ENCODE peak calls at places on chromosomes 11 and 22, in eight cellular contexts. M is fibroblast of mammary gland, C is AG09319, A is GM18507, Y is SIG-M5, K is neural progenitor cell, G is mucosa of descending colon, F is foreskin fibroblast. X is an unnamed sample.

GRCh38 chr11:69253028-69253427 is 40.9 kb upstream of the MYEOV start:
- DNase-seq in M (peak; percentile 80), C (no peak), A (no peak), Y (no peak), K (no peak), G (no peak), F (peak; percentile 51), X (no peak)

GRCh38 chr11:12483604-12484003 is 106.2 kb downstream of the PARVA start:
- DNase-seq in M (no peak), C (no peak), A (no peak), Y (no peak), K (no peak), G (no peak), F (no peak), X (no peak)

GRCh38 chr11:94196363-94196762 is 67.7 kb downstream of the PANX1 start:
- DNase-seq in M (peak; percentile 44), C (no peak), A (no peak), Y (no peak), K (no peak), G (no peak), F (no peak), X (no peak)

GRCh38 chr11:117281869-117282268 is 9.3 kb upstream of the BACE1-AS start:
- DNase-seq in M (no peak), C (no peak), A (no peak), Y (no peak), K (no peak), G (no peak), F (no peak), X (no peak)

GRCh38 chr11:62542750-62543567 is 3.6 kb downstream of the AHNAK start:
- DNase-seq in M (peak; percentile 86), C (peak; percentile 67), A (no peak), Y (no peak), K (peak; percentile 89), G (peak; percentile 92), F (peak; percentile 83), X (no peak)

GRCh38 chr11:44658451-44658850 is 68.3 kb upstream of the TSPAN18 start:
- DNase-seq in M (no peak), C (no peak), A (no peak), Y (no peak), K (peak; percentile 35), G (no peak), F (peak; percentile 3), X (no peak)

GRCh38 chr11:12606597-12606996 is 67.6 kb upstream of the TEAD1 start:
- DNase-seq in M (peak; percentile 93), C (peak; percentile 76), A (no peak), Y (no peak), K (no peak), G (no peak), F (peak; percentile 79), X (peak; percentile 68)

GRCh38 chr11:120061036-120061760 is 76.7 kb downstream of the TRIM29 start:
- DNase-seq in M (no peak), C (no peak), A (no peak), Y (no peak), K (peak; percentile 28), G (no peak), F (no peak), X (no peak)

GRCh38 chr11:74169736-74170458 is 905 bp downstream of the C2CD3 start:
- DNase-seq in M (no peak), C (no peak), A (no peak), Y (no peak), K (no peak), G (no peak), F (no peak), X (no peak)

GRCh38 chr22:24161909-24162308 is 19.4 kb upstream of the SUSD2 start:
- DNase-seq in M (no peak), C (no peak), A (no peak), Y (no peak), K (no peak), G (no peak), F (no peak), X (no peak)

GRCh38 chr11:96257972-96258951 is 84.7 kb downstream of the MAML2 start:
- DNase-seq in M (peak; percentile 59), C (no peak), A (no peak), Y (no peak), K (no peak), G (no peak), F (no peak), X (no peak)

GRCh38 chr11:130095326-130095725 is 25.6 kb downstream of the APLP2 start:
- DNase-seq in M (no peak), C (no peak), A (no peak), Y (no peak), K (no peak), G (no peak), F (no peak), X (no peak)

GRCh38 chr22:29925402-29925801 is 42.4 kb downstream of the MTMR3 start:
- DNase-seq in M (no peak), C (no peak), A (no peak), Y (no peak), K (no peak), G (no peak), F (no peak), X (no peak)

GRCh38 chr11:34232810-34233209 is 125.0 kb downstream of the ABTB2 start:
- DNase-seq in M (no peak), C (no peak), A (no peak), Y (no peak), K (no peak), G (no peak), F (no peak), X (no peak)

GRCh38 chr11:128859563-128860441 is 7.3 kb downstream of the KCNJ1 start:
- DNase-seq in M (peak; percentile 52), C (no peak), A (peak; percentile 67), Y (no peak), K (peak; percentile 87), G (peak; percentile 84), F (no peak), X (no peak)

GRCh38 chr11:125141686-125142535 is 22.6 kb upstream of the PKNOX2 start:
- DNase-seq in M (peak; percentile 28), C (no peak), A (peak; percentile 38), Y (no peak), K (peak; percentile 90), G (peak; percentile 52), F (peak; percentile 14), X (no peak)

GRCh38 chr11:76845069-76845468 is 15.6 kb upstream of the ACER3 start:
- DNase-seq in M (no peak), C (no peak), A (no peak), Y (no peak), K (no peak), G (peak; percentile 48), F (no peak), X (no peak)

GRCh38 chr11:6574816-6575715 is 28.4 kb downstream of the RRP8 start:
- DNase-seq in M (no peak), C (no peak), A (no peak), Y (no peak), K (no peak), G (no peak), F (no peak), X (no peak)

GRCh38 chr22:37229012-37229804 is 14.9 kb downstream of the RAC2 start:
- DNase-seq in M (peak; percentile 89), C (peak; percentile 43), A (no peak), Y (no peak), K (no peak), G (no peak), F (peak; percentile 78), X (peak; percentile 38)